ENCODE peak calls at places on chromosomes 11 and 22, in four cellular contexts. O is psoas muscle, K is Daoy, D is NCI-H2081. S is an unnamed sample.

GRCh38 chr11:41065432-41065831 is 394.0 kb downstream of the LRRC4C start:
- DNase-seq in O (peak; percentile 40), D (no peak), K (no peak), S (no peak)

GRCh38 chr11:8382436-8383053 is 118.9 kb upstream of the LMO1 start:
- DNase-seq in K (peak; percentile 84), D (no peak), O (no peak), S (no peak)

GRCh38 chr11:86955674-86956522 is 703 bp upstream of the FZD4 start:
- DNase-seq in O (peak; percentile 95), K (peak; percentile 80), D (peak; percentile 55), S (peak; percentile 80)

GRCh38 chr11:122714484-122714883 is 59.0 kb downstream of the UBASH3B start:
- DNase-seq in K (no peak), D (no peak), O (no peak), S (no peak)

GRCh38 chr11:60985991-60986915 is 14.8 kb downstream of the CD6 start:
- DNase-seq in D (no peak), O (no peak), K (peak; percentile 46), S (peak; percentile 58)

GRCh38 chr11:112507281-112507680 is 246.6 kb upstream of the PLET1 start:
- DNase-seq in O (no peak), K (no peak), D (no peak), S (no peak)

GRCh38 chr11:15038963-15039362 is 34.4 kb upstream of the CALCB start:
- DNase-seq in K (no peak), D (no peak), O (no peak), S (peak; percentile 36)

GRCh38 chr11:88266157-88266556 is 71.4 kb downstream of the CTSC start:
- DNase-seq in K (no peak), O (no peak), D (no peak), S (no peak)

GRCh38 chr11:111663820-111664219 is 61.6 kb downstream of the SIK2 start:
- DNase-seq in D (no peak), K (no peak), O (no peak), S (no peak)

GRCh38 chr11:47270331-47271271 is 668 bp downstream of the MADD start:
- DNase-seq in K (peak; percentile 36), O (peak; percentile 53), D (peak; percentile 47), S (peak; percentile 52)

GRCh38 chr11:115848080-115848479 is 343.9 kb upstream of the CADM1 start:
- DNase-seq in D (no peak), K (no peak), O (no peak), S (peak; percentile 32)

GRCh38 chr22:32660292-32660691 is 141.2 kb upstream of the TIMP3 start:
- DNase-seq in K (peak; percentile 73), O (peak; percentile 73), D (no peak), S (peak; percentile 67)

GRCh38 chr11:64742087-64742939 is 1.6 kb downstream of the RASGRP2 start:
- DNase-seq in D (no peak), K (peak; percentile 36), O (no peak), S (peak; percentile 27)

GRCh38 chr11:62613275-62613864 is 313 bp downstream of the ROM1 start:
- DNase-seq in D (no peak), K (no peak), O (no peak), S (no peak)

GRCh38 chr22:21632237-21632895 is at the start of gene CCDC116:
- DNase-seq in K (no peak), D (no peak), O (peak; percentile 68), S (peak; percentile 59)

GRCh38 chr11:62142921-62143320 is 19.1 kb downstream of the INCENP start:
- DNase-seq in O (no peak), K (no peak), D (no peak), S (no peak)

GRCh38 chr11:132992838-132993680 is 539.2 kb downstream of the OPCML start:
- DNase-seq in O (no peak), D (no peak), K (peak; percentile 13), S (peak; percentile 10)

GRCh38 chr11:65132988-65133700 is 1.2 kb downstream of the SYVN1 start:
- DNase-seq in O (no peak), D (peak; percentile 35), K (no peak), S (peak; percentile 67)

GRCh38 chr11:110433393-110434333 is 3.9 kb downstream of the FDX1 start:
- DNase-seq in O (no peak), D (peak; percentile 28), K (peak; percentile 4), S (peak; percentile 39)

GRCh38 chr22:32920032-32920628 is 118.6 kb downstream of the TIMP3 start:
- DNase-seq in K (peak; percentile 51), D (no peak), O (peak; percentile 71), S (no peak)

GRCh38 chr11:28581286-28582242 is 473.4 kb downstream of the METTL15 start:
- DNase-seq in O (no peak), D (no peak), K (peak; percentile 82), S (no peak)

GRCh38 chr11:10818594-10818993 is 9.9 kb upstream of the EIF4G2 start:
- DNase-seq in O (no peak), D (no peak), K (peak; percentile 49), S (no peak)

GRCh38 chr11:72573380-72573949 is 100.8 kb downstream of the PDE2A start:
- DNase-seq in K (peak; percentile 48), O (no peak), D (peak; percentile 23), S (peak; percentile 29)

GRCh38 chr22:37870273-37870672 is 21.1 kb downstream of the EIF3L start:
- DNase-seq in K (no peak), O (no peak), D (no peak), S (no peak)

GRCh38 chr11:18612394-18612793 is 12.8 kb downstream of the MISFA start:
- DNase-seq in O (no peak), K (no peak), D (no peak), S (no peak)

GRCh38 chr11:28673687-28674431 is 565.7 kb downstream of the METTL15 start:
- DNase-seq in K (peak; percentile 79), O (no peak), D (no peak), S (peak; percentile 82)

GRCh38 chr11:47396049-47396320 is 12.4 kb upstream of the SLC39A13 start:
- DNase-seq in O (no peak), D (no peak), K (no peak), S (no peak)

GRCh38 chr22:46220921-46221320 is 29.2 kb downstream of the CDPF1 start:
- DNase-seq in D (no peak), O (no peak), K (no peak), S (no peak)

GRCh38 chr22:23862103-23862502 is 4.4 kb downstream of the SLC2A11 start:
- DNase-seq in K (peak; percentile 49), D (peak; percentile 36), O (no peak), S (peak; percentile 46)

GRCh38 chr11:99020324-99021225 is at the start of gene CNTN5:
- DNase-seq in O (peak; percentile 51), D (peak; percentile 77), K (peak; percentile 42), S (no peak)

GRCh38 chr22:25235547-25236290 is 16.3 kb downstream of the CRYBB2 start:
- DNase-seq in D (peak; percentile 63), K (peak; percentile 90), O (peak; percentile 77), S (peak; percentile 65)

GRCh38 chr22:40056163-40056958 is 61.6 kb downstream of the FAM83F start:
- DNase-seq in O (no peak), K (no peak), D (no peak), S (no peak)

GRCh38 chr11:65116370-65117205 is 913 bp downstream of the ZNHIT2 start:
- DNase-seq in K (peak; percentile 67), D (peak; percentile 51), O (no peak), S (peak; percentile 73)

GRCh38 chr11:76835928-76836612 is 24.6 kb upstream of the ACER3 start:
- DNase-seq in K (peak; percentile 62), O (no peak), D (peak; percentile 61), S (no peak)

GRCh38 chr11:6022954-6023353 is 7.6 kb downstream of the OR56A1 start:
- DNase-seq in D (peak; percentile 11), O (no peak), K (peak; percentile 13), S (peak; percentile 70)

GRCh38 chr22:27594020-27594419 is 207.5 kb downstream of the MN1 start:
- DNase-seq in K (no peak), D (no peak), O (no peak), S (no peak)

GRCh38 chr11:11252403-11252802 is 100.6 kb downstream of the CSNK2A3 start:
- DNase-seq in K (no peak), D (no peak), O (no peak), S (no peak)

GRCh38 chr11:103525069-103525468 is 415.8 kb downstream of the DYNC2H1 start:
- DNase-seq in O (no peak), K (no peak), D (no peak), S (peak; percentile 12)

S was measured in SW480.